ENCODE peak calls at places on chromosomes 1 and 21, in eight cellular contexts. U, C, N, I, M, S, X and Y are unnamed samples.

GRCh38 chr1:9093096-9093495 is 23.7 kb upstream of the SLC2A5 start:
- DNase-seq in U (no peak), C (no peak), N (no peak), I (no peak), M (no peak), S (no peak), X (no peak), Y (no peak)

GRCh38 chr1:110384581-110385321 is 6.1 kb downstream of the SLC16A4 start:
- DNase-seq in U (no peak), C (no peak), N (no peak), I (no peak), M (no peak), S (no peak), X (peak), Y (no peak)

GRCh38 chr1:85262985-85263384 is 3.5 kb upstream of the C1orf52 start:
- DNase-seq in U (no peak), C (no peak), N (no peak), I (no peak), M (no peak), S (no peak), X (no peak), Y (no peak)

GRCh38 chr1:231743966-231744365 is 117.4 kb downstream of the DISC1 start:
- DNase-seq in U (no peak), C (no peak), N (no peak), I (no peak), M (no peak), S (no peak), X (no peak), Y (no peak)

GRCh38 chr1:2108213-2108876 is 58.1 kb downstream of the PRKCZ start:
- DNase-seq in U (no peak), C (peak), N (peak), I (no peak), M (peak), S (peak), X (no peak), Y (no peak)

GRCh38 chr1:226779536-226779935 is 40.5 kb upstream of the ITPKB start:
- DNase-seq in U (no peak), C (no peak), N (no peak), I (no peak), M (no peak), S (no peak), X (no peak), Y (no peak)

GRCh38 chr1:44327679-44328491 is 27.2 kb downstream of the ERI3 start:
- DNase-seq in U (peak), C (peak), N (peak), I (peak), M (peak), S (peak), X (no peak), Y (peak)

GRCh38 chr1:155008015-155008941 is 5.7 kb downstream of the ZBTB7B start:
- DNase-seq in U (no peak), C (peak), N (no peak), I (no peak), M (no peak), S (no peak), X (peak), Y (no peak)

GRCh38 chr21:16137106-16137505 is 407.3 kb downstream of the USP25 start:
- DNase-seq in U (no peak), C (no peak), N (no peak), I (no peak), M (no peak), S (no peak), X (no peak), Y (no peak)

GRCh38 chr1:97337250-97338030 is 583.4 kb downstream of the DPYD start:
- DNase-seq in U (no peak), C (no peak), N (no peak), I (no peak), M (no peak), S (no peak), X (no peak), Y (no peak)

GRCh38 chr1:21586926-21587601 is 77.8 kb downstream of the ALPL start:
- DNase-seq in U (peak), C (peak), N (peak), I (no peak), M (peak), S (no peak), X (no peak), Y (no peak)

GRCh38 chr1:93722081-93723031 is 40.7 kb upstream of the BCAR3 start:
- DNase-seq in U (peak), C (no peak), N (no peak), I (no peak), M (no peak), S (no peak), X (no peak), Y (no peak)
- H3K4me3 ChIP-seq in U (no peak), C (no peak), N (no peak), I (no peak), M (no peak), S (no peak), X (no peak), Y (no peak)

GRCh38 chr1:34603594-34603993 is 151.3 kb upstream of the GJB5 start:
- DNase-seq in U (no peak), C (no peak), N (no peak), I (no peak), M (no peak), S (no peak), X (no peak), Y (no peak)

GRCh38 chr1:34602907-34603306 is 151.9 kb upstream of the GJB5 start:
- DNase-seq in U (no peak), C (no peak), N (no peak), I (no peak), M (no peak), S (no peak), X (no peak), Y (no peak)

DNA sequence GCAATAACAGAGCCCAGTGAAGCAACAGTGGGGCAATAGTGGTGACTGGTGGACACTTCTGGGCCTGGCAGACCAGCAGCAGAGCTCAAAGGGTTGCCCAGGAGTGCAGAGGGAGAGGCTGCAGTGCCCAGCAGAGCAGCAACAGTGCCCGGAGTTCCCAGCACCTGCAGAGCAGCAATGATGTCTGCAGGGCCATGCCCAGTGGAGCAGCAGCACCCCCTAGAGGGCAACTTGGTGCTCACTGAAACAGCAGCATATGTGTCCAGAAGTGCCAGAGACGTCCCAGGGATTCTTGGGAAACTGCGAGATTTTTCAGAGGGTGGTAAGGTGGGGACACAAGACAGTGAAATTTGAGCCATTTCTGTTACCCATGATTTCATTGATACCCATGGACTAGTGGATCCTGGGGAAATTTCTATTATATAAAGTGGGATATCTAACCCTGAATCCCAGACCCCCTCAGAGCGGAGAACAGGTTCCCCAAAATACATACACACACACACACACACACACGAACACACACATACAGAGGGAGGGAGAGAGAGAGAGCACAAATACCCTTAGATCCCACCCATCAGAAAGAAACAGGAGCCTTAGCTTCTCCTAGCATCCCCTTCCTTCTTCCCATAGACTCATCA is 156.9 kb upstream of the GJB5 start:
- DNase-seq in U (no peak), C (peak), N (peak), I (peak), M (peak), S (peak), X (peak), Y (peak)
- TF ChIP-seq CTCF in U (peak), C (peak), N (peak), I (peak), M (peak), S (peak), X (peak), Y (peak)

GRCh38 chr1:239547987-239548386 is 161.6 kb downstream of the CHRM3 start:
- DNase-seq in U (no peak), C (no peak), N (peak), I (no peak), M (no peak), S (no peak), X (no peak), Y (no peak)
- H3K4me3 ChIP-seq in U (no peak), C (no peak), N (no peak), I (no peak), M (peak), S (no peak), X (no peak), Y (no peak)

DNA sequence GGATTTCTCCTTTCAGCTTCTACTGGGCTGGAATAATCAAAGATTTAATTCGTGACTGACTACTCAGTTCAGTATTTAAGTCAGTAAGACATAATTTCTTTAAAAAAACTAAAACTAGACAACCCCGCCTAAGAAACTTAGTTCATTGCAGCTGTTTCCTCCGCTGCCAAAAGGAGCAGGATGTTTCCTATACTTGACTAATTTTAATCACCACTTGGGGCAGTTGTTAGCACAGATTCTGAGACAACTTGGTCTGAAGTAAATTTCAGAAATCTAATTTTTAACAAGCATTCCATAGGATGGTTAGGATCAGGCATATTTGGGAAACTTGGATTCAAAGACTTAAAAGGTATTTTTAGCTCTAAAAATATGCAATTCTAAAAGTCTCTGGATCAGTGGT is 34.0 kb downstream of the EPRS1 start:
- DNase-seq in U (no peak), C (no peak), N (peak), I (no peak), M (no peak), S (no peak), X (no peak), Y (no peak)
- TF ChIP-seq CTCF in U (no peak), C (no peak), N (no peak), I (no peak), M (no peak), S (no peak), X (no peak), Y (peak)

DNA sequence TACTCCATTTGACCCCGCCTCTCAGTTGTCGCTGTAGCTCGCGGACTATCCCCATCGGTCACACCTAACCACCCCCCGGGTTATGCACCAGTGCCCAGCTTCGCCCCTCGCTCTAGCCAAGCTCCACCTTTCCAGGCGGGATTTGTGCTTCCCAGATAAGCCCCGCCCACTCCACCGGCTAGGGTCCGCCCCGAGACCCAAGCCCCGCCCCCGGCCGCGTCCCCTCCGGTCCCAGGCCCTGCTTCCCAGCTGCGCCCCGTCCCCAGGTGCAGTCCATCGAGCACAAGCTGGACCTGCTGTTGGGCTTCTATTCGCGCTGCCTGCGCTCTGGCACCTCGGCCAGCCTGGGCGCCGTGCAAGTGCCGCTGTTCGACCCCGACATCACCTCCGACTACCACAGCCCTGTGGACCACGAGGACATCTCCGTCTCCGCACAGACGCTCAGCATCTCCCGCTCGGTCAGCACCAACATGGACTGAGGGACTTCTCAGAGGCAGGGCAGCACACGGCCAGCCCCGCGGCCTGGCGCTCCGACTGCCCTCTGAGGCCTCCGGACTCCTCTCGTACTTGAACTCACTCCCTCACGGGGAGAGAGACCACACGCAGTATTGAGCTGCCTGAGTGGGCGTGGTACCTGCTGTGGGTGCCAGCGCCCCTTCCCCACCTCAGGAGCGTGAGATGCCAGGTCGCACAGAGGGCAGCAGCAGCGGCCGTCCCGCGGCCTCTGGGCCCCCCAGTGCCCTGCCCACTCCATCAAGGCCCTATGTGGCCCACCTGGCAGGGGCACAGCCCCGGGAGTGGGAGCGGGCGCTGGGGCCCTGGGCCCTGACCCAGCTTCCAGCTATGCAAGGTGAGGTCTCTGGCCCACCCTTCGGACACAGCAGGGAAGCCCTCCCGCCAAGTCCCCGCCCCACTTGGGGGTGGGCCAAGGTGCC is 23.9 kb downstream of the CITED4 start:
- DNase-seq in U (no peak), C (peak), N (no peak), I (no peak), M (no peak), S (no peak), X (peak), Y (no peak)
- H3K4me3 ChIP-seq in U (no peak), C (no peak), N (no peak), I (no peak), M (no peak), S (no peak), X (no peak), Y (no peak)

DNA sequence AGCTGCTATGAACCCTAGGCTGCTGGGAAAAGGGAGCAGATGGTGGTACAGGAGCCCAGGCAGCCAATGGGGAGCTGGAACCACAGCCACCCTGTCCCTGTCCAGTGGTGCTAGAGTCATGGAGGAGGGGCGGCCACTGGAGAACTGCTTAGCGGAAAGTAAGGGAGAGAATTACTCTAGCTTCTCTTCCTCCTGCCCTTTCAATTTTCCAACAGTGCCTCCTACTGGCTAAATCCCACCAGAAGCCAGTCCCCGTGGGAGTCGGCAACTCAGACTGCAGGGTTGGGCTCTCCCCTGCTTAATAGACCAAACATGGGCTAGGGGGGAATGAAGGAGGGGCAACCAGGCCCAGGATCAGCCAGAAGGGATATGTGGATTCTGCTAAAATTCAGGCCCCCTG is 154.5 kb downstream of the ACTL8 start:
- DNase-seq in U (peak), C (no peak), N (peak), I (no peak), M (peak), S (no peak), X (peak), Y (no peak)
- TF ChIP-seq CTCF in U (no peak), C (no peak), N (peak), I (peak), M (peak), S (peak), X (no peak), Y (peak)

GRCh38 chr1:12078575-12078937 is 15.5 kb downstream of the TNFRSF8 start:
- DNase-seq in U (no peak), C (no peak), N (no peak), I (no peak), M (no peak), S (no peak), X (no peak), Y (no peak)
- H3K4me3 ChIP-seq in U (no peak), C (no peak), N (no peak), I (no peak), M (no peak), S (no peak), X (no peak), Y (no peak)

GRCh38 chr1:17574502-17574901 is 35.0 kb downstream of the ARHGEF10L start:
- DNase-seq in U (no peak), C (no peak), N (no peak), I (no peak), M (no peak), S (no peak), X (no peak), Y (no peak)
- TF ChIP-seq CTCF in U (peak), C (no peak), N (peak), I (no peak), M (no peak), S (no peak), X (no peak), Y (no peak)

GRCh38 chr1:29271724-29272123 is 35.4 kb downstream of the PTPRU start:
- DNase-seq in U (peak), C (no peak), N (peak), I (no peak), M (peak), S (no peak), X (no peak), Y (peak)
- H3K4me3 ChIP-seq in U (no peak), C (no peak), N (no peak), I (no peak), M (no peak), S (no peak), X (no peak), Y (no peak)

DNA sequence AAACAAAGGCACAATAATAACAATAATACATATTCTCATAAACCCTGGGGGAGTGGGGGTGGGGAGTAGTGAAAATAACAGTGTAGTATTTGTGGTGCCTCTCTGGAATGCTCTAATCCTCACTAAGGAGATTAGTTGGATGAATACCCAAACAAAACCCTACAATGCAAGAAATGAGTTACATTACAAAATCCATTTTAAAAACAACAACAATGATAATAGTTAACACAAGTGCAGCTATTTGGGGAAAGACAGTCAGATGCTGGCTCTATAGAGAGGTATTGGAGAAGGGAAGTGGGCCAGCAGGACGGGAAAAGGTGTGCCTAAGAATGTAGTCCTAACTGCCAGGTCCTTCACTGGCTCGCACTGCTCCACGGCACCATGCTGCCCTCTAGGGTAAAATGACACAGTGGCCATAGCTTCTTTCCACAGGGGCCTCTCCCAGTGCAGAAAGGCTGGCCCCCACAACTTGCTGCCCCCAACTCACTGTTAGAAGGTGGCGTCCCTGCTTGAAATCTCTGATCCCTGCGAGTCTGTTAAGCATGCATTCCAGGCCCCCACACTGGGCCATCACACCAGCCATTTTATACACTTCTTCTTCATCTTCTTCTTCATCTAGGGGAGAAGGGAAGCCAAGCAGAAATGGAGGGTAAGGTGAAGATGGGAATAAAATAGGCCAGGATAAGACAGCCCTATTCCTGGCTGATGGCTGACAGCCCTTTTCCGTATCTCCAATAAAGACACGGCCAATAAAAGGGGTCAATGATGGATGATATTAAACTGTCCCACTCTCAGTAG is 113.8 kb downstream of the UBR4 start:
- DNase-seq in U (no peak), C (no peak), N (no peak), I (peak), M (no peak), S (no peak), X (no peak), Y (no peak)
- TF ChIP-seq CTCF in U (peak), C (peak), N (peak), I (peak), M (peak), S (peak), X (peak), Y (peak)